ENCODE peak calls at places on chromosomes 16 and 17, in ten cellular contexts. Q, M, N, F, R, X, Y, I, C and P are unnamed samples.

GRCh38 chr16:30665155-30665829 is 7.1 kb downstream of the FBRS start:
- DNase-seq in M (no peak), N (no peak), Y (no peak), Q (no peak), R (no peak), I (no peak), C (no peak), X (no peak), F (no peak), P (no peak)

GRCh38 chr17:19753049-19753444 is 4.9 kb upstream of the ALDH3A1 start:
- DNase-seq in M (peak; percentile 91), C (peak; percentile 82), Y (peak; percentile 53), Q (peak; percentile 97), I (no peak), N (no peak), F (peak; percentile 95), R (no peak), X (peak; percentile 87), P (peak; percentile 97)

GRCh38 chr16:68290455-68290854 is 20.3 kb downstream of the SLC7A6OS start:
- DNase-seq in I (no peak), M (no peak), Y (no peak), X (no peak), N (no peak), R (no peak), Q (no peak), C (no peak), F (no peak), P (no peak)

GRCh38 chr16:83952587-83952939 is 477 bp upstream of the OSGIN1 start:
- DNase-seq in X (peak; percentile 72), N (no peak), F (peak; percentile 53), Q (peak; percentile 66), C (no peak), Y (no peak), I (no peak), R (no peak), M (no peak), P (no peak)

GRCh38 chr17:79622201-79622601 is 11.3 kb upstream of the RBFOX3 start:
- DNase-seq in M (peak; percentile 53), I (no peak), R (no peak), N (peak; percentile 83), C (no peak), F (no peak), Y (peak; percentile 9), Q (no peak), X (no peak), P (peak; percentile 27)

GRCh38 chr17:6449307-6449706 is 5.1 kb downstream of the PIMREG start:
- DNase-seq in R (no peak), C (no peak), F (no peak), N (no peak), M (no peak), X (no peak), Y (no peak), Q (no peak), I (no peak), P (no peak)

GRCh38 chr16:57013268-57013667 is 23.9 kb downstream of the NLRC5 start:
- DNase-seq in R (no peak), M (no peak), F (no peak), Y (no peak), Q (peak; percentile 94), N (no peak), C (peak; percentile 43), X (peak; percentile 87), I (no peak), P (no peak)

GRCh38 chr17:74605361-74605760 is 13.3 kb upstream of the CD300LD start:
- DNase-seq in R (peak; percentile 3), Q (no peak), N (no peak), I (no peak), X (peak; percentile 78), F (peak; percentile 93), C (peak; percentile 66), Y (no peak), M (no peak), P (peak; percentile 91)

GRCh38 chr17:74354123-74354522 is 7.5 kb downstream of the BTBD17 start:
- DNase-seq in Q (no peak), C (no peak), R (no peak), Y (no peak), I (peak; percentile 24), M (peak; percentile 79), X (peak; percentile 7), F (no peak), N (no peak), P (no peak)

GRCh38 chr17:77508047-77508715 is 367.4 kb downstream of the SEC14L1 start:
- DNase-seq in X (no peak), R (no peak), I (no peak), Q (no peak), F (no peak), C (peak; percentile 50), M (peak; percentile 22), N (no peak), Y (no peak), P (no peak)

GRCh38 chr17:74408262-74408661 is 23.6 kb upstream of the GPRC5C start:
- DNase-seq in X (peak; percentile 53), I (no peak), F (no peak), Y (no peak), Q (peak; percentile 36), R (no peak), N (no peak), C (no peak), M (peak; percentile 72), P (no peak)

GRCh38 chr16:12573300-12573699 is 230.4 kb downstream of the CPPED1 start:
- DNase-seq in F (no peak), R (no peak), C (no peak), Q (no peak), I (no peak), N (no peak), X (no peak), M (no peak), Y (peak; percentile 16), P (no peak)

GRCh38 chr16:85057212-85057889 is 29.8 kb downstream of the KIAA0513 start:
- DNase-seq in F (no peak), Y (no peak), R (no peak), N (no peak), Q (no peak), X (no peak), M (no peak), C (no peak), I (no peak), P (no peak)

GRCh38 chr17:8469964-8470363 is 34.3 kb downstream of the NDEL1 start:
- DNase-seq in X (no peak), M (no peak), Q (no peak), F (no peak), Y (no peak), N (no peak), I (no peak), R (no peak), C (no peak), P (no peak)

GRCh38 chr17:10772425-10773380 is 31.2 kb downstream of the TMEM238L start:
- DNase-seq in M (no peak), Y (no peak), R (no peak), C (no peak), X (no peak), N (no peak), I (no peak), Q (no peak), F (no peak), P (no peak)

GRCh38 chr17:47652570-47652969 is 2.9 kb downstream of the KPNB1 start:
- DNase-seq in Q (no peak), Y (no peak), M (no peak), F (no peak), N (no peak), C (no peak), X (no peak), R (no peak), I (no peak), P (no peak)

GRCh38 chr17:17343160-17343735 is 40.1 kb downstream of the NT5M start:
- DNase-seq in X (no peak), I (no peak), Y (no peak), R (no peak), C (no peak), M (peak; percentile 45), Q (no peak), N (no peak), F (no peak), P (no peak)

GRCh38 chr17:2396568-2397246 is 4.2 kb downstream of the MNT start:
- DNase-seq in I (peak; percentile 10), F (peak; percentile 78), X (peak; percentile 99), Q (peak; percentile 94), M (peak; percentile 96), R (peak; percentile 96), C (peak; percentile 79), Y (no peak), N (peak; percentile 98), P (peak; percentile 96)

GRCh38 chr17:21495281-21495680 is 119.1 kb downstream of the KCNJ12 start:
- DNase-seq in Y (no peak), I (no peak), F (no peak), X (no peak), C (no peak), R (no peak), Q (no peak), N (no peak), M (no peak), P (no peak)

GRCh38 chr16:48479319-48479718 is 94.1 kb upstream of the SIAH1 start:
- DNase-seq in F (no peak), X (no peak), Y (no peak), R (no peak), I (no peak), M (no peak), N (no peak), C (no peak), Q (no peak), P (no peak)
- H3K27ac ChIP-seq in F (no peak overlapping the region), X (no peak overlapping the region), Y (no peak overlapping the region), R (no peak overlapping the region), I (no peak overlapping the region), M (no peak overlapping the region), N (no peak overlapping the region), C (no peak overlapping the region), Q (no peak overlapping the region), P (no peak overlapping the region)

GRCh38 chr17:59392973-59393679 is 61.7 kb downstream of the YPEL2 start:
- DNase-seq in M (no peak), X (no peak), Q (no peak), R (no peak), F (no peak), Y (no peak), N (no peak), I (no peak), C (no peak), P (no peak)
- H3K27ac ChIP-seq in M (no peak overlapping the region), X (no peak overlapping the region), Q (no peak overlapping the region), R (no peak overlapping the region), F (no peak overlapping the region), Y (peak overlapping the region; percentile 68), N (no peak overlapping the region), I (no peak overlapping the region), C (no peak overlapping the region), P (no peak overlapping the region)

DNA sequence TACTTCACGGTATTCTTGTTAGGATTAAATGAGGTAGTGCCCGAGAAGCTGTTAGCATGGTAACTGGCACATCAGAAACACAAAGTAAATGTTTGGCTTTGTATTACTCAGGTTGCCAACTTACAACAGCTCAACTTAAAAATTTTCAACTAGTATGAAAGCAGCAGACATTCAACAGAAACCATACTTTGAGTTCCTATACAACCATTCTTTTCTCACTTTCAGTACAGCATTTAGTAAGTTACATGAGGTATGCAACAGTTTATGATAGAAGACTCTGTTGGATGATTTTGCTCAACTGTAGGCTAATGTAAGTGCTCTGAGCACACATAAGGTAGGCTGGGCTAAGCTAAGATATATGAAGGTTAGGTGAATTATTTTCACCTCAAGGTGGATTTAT is 7.7 kb downstream of the CENPN start:
- DNase-seq in Y (no peak), M (no peak), C (no peak), R (no peak), I (no peak), X (no peak), N (no peak), F (no peak), Q (no peak), P (no peak)
- H3K27ac ChIP-seq in Y (no peak overlapping the region), M (no peak overlapping the region), C (no peak overlapping the region), R (no peak overlapping the region), I (no peak overlapping the region), X (no peak overlapping the region), N (peak overlapping the region; percentile 45), F (no peak overlapping the region), Q (no peak overlapping the region), P (no peak overlapping the region)

GRCh38 chr17:57931488-57932137 is 23.6 kb downstream of the CUEDC1 start:
- DNase-seq in I (no peak), N (no peak), Q (no peak), R (no peak), M (no peak), Y (no peak), F (no peak), X (no peak), C (no peak), P (no peak)
- H3K27ac ChIP-seq in I (no peak overlapping the region), N (peak overlapping the region; percentile 100), Q (no peak overlapping the region), R (no peak overlapping the region), M (no peak overlapping the region), Y (peak overlapping the region; percentile 100), F (peak overlapping the region; percentile 50), X (no peak overlapping the region), C (no peak overlapping the region), P (no peak overlapping the region)